ENCODE peak calls at places on chromosomes 4 and X, in eight cellular contexts. One of them, this sample, is unnamed.

GRCh38 chr4:167031534-167032156 is 202.6 kb downstream of the SPOCK3 start:
- DNase-seq in CD8-positive, alpha-beta memory T cell: no peak
- DNase-seq in cardiac fibroblast: peak
- DNase-seq in nephron progenitor cell: no peak
- DNase-seq in Caco-2: no peak
- DNase-seq in hypothalamus: no peak
- DNase-seq in NCI-H1092 treated with DMSO at 0.1 percent for 48 hours: no peak
- DNase-seq in ACHN: no peak
- DNase-seq in this sample: no peak

GRCh38 chr4:184811484-184812180 is 14.1 kb downstream of the ACSL1 start:
- DNase-seq in cardiac fibroblast: no peak
- DNase-seq in ACHN: no peak
- DNase-seq in NCI-H1092 treated with DMSO at 0.1 percent for 48 hours: no peak
- DNase-seq in hypothalamus: no peak
- DNase-seq in nephron progenitor cell: no peak
- DNase-seq in Caco-2: no peak
- DNase-seq in CD8-positive, alpha-beta memory T cell: no peak
- DNase-seq in this sample: peak

GRCh38 chr4:7487998-7488671 is 53.4 kb upstream of the PSAPL1 start:
- DNase-seq in nephron progenitor cell: no peak
- DNase-seq in NCI-H1092 treated with DMSO at 0.1 percent for 48 hours: no peak
- DNase-seq in ACHN: no peak
- DNase-seq in cardiac fibroblast: no peak
- DNase-seq in hypothalamus: no peak
- DNase-seq in CD8-positive, alpha-beta memory T cell: no peak
- DNase-seq in Caco-2: no peak
- DNase-seq in this sample: no peak

GRCh38 chr4:69196209-69196965 is 18.2 kb downstream of the UGT2B11 start:
- DNase-seq in ACHN: no peak
- DNase-seq in hypothalamus: no peak
- DNase-seq in NCI-H1092 treated with DMSO at 0.1 percent for 48 hours: no peak
- DNase-seq in cardiac fibroblast: no peak
- DNase-seq in nephron progenitor cell: no peak
- DNase-seq in Caco-2: no peak
- DNase-seq in CD8-positive, alpha-beta memory T cell: no peak
- DNase-seq in this sample: no peak

GRCh38 chrX:41526925-41527324 is 79.8 kb downstream of the NYX start:
- DNase-seq in CD8-positive, alpha-beta memory T cell: no peak
- DNase-seq in Caco-2: no peak
- DNase-seq in cardiac fibroblast: peak
- DNase-seq in hypothalamus: no peak
- DNase-seq in ACHN: peak
- DNase-seq in nephron progenitor cell: no peak
- DNase-seq in NCI-H1092 treated with DMSO at 0.1 percent for 48 hours: no peak
- DNase-seq in this sample: no peak

GRCh38 chr4:77199276-77199675 is 42.3 kb downstream of the CCNG2 start:
- DNase-seq in CD8-positive, alpha-beta memory T cell: no peak
- DNase-seq in hypothalamus: no peak
- DNase-seq in Caco-2: no peak
- DNase-seq in nephron progenitor cell: no peak
- DNase-seq in NCI-H1092 treated with DMSO at 0.1 percent for 48 hours: no peak
- DNase-seq in cardiac fibroblast: no peak
- DNase-seq in ACHN: no peak
- DNase-seq in this sample: no peak

GRCh38 chr4:48720459-48720858 is 59.6 kb downstream of the FRYL start:
- DNase-seq in Caco-2: no peak
- DNase-seq in ACHN: no peak
- DNase-seq in CD8-positive, alpha-beta memory T cell: no peak
- DNase-seq in hypothalamus: no peak
- DNase-seq in cardiac fibroblast: no peak
- DNase-seq in nephron progenitor cell: no peak
- DNase-seq in NCI-H1092 treated with DMSO at 0.1 percent for 48 hours: no peak
- DNase-seq in this sample: no peak

GRCh38 chr4:109730294-109731051 is 603 bp upstream of the PLA2G12A start:
- DNase-seq in NCI-H1092 treated with DMSO at 0.1 percent for 48 hours: no peak
- DNase-seq in ACHN: peak
- DNase-seq in cardiac fibroblast: peak
- DNase-seq in CD8-positive, alpha-beta memory T cell: no peak
- DNase-seq in nephron progenitor cell: peak
- DNase-seq in hypothalamus: peak
- DNase-seq in Caco-2: no peak
- DNase-seq in this sample: peak

GRCh38 chrX:65926095-65927019 is 113.5 kb downstream of the VSIG4 start:
- DNase-seq in cardiac fibroblast: no peak
- DNase-seq in CD8-positive, alpha-beta memory T cell: peak
- DNase-seq in NCI-H1092 treated with DMSO at 0.1 percent for 48 hours: no peak
- DNase-seq in hypothalamus: no peak
- DNase-seq in Caco-2: no peak
- DNase-seq in ACHN: no peak
- DNase-seq in nephron progenitor cell: no peak
- DNase-seq in this sample: no peak

GRCh38 chr4:134070174-134070573 is 131.4 kb downstream of the PABPC4L start:
- DNase-seq in CD8-positive, alpha-beta memory T cell: no peak
- DNase-seq in Caco-2: no peak
- DNase-seq in cardiac fibroblast: no peak
- DNase-seq in ACHN: no peak
- DNase-seq in NCI-H1092 treated with DMSO at 0.1 percent for 48 hours: no peak
- DNase-seq in nephron progenitor cell: no peak
- DNase-seq in hypothalamus: no peak
- DNase-seq in this sample: no peak

GRCh38 chr4:188372856-188373255 is 233.6 kb downstream of the TRIML1 start:
- DNase-seq in ACHN: peak
- DNase-seq in hypothalamus: no peak
- DNase-seq in CD8-positive, alpha-beta memory T cell: no peak
- DNase-seq in Caco-2: peak
- DNase-seq in cardiac fibroblast: peak
- DNase-seq in nephron progenitor cell: no peak
- DNase-seq in NCI-H1092 treated with DMSO at 0.1 percent for 48 hours: peak
- DNase-seq in this sample: no peak

GRCh38 chr4:25172964-25173917 is 13.0 kb upstream of the SEPSECS start:
- DNase-seq in Caco-2: no peak
- DNase-seq in hypothalamus: no peak
- DNase-seq in ACHN: peak
- DNase-seq in nephron progenitor cell: no peak
- DNase-seq in CD8-positive, alpha-beta memory T cell: no peak
- DNase-seq in cardiac fibroblast: peak
- DNase-seq in NCI-H1092 treated with DMSO at 0.1 percent for 48 hours: no peak
- DNase-seq in this sample: no peak

GRCh38 chr4:189436207-189436606 is 504.5 kb upstream of the FRG1 start:
- DNase-seq in ACHN: no peak
- DNase-seq in cardiac fibroblast: no peak
- DNase-seq in nephron progenitor cell: no peak
- DNase-seq in NCI-H1092 treated with DMSO at 0.1 percent for 48 hours: no peak
- DNase-seq in CD8-positive, alpha-beta memory T cell: no peak
- DNase-seq in Caco-2: peak
- DNase-seq in hypothalamus: no peak
- DNase-seq in this sample: no peak

GRCh38 chrX:56932106-56932505 is 63.2 kb downstream of the SPIN3 start:
- DNase-seq in nephron progenitor cell: no peak
- DNase-seq in cardiac fibroblast: no peak
- DNase-seq in CD8-positive, alpha-beta memory T cell: no peak
- DNase-seq in NCI-H1092 treated with DMSO at 0.1 percent for 48 hours: no peak
- DNase-seq in ACHN: no peak
- DNase-seq in Caco-2: no peak
- DNase-seq in hypothalamus: no peak
- DNase-seq in this sample: no peak

GRCh38 chrX:56233682-56234081 is 1.5 kb downstream of the KLF8 start:
- DNase-seq in nephron progenitor cell: peak
- DNase-seq in CD8-positive, alpha-beta memory T cell: no peak
- DNase-seq in NCI-H1092 treated with DMSO at 0.1 percent for 48 hours: no peak
- DNase-seq in Caco-2: no peak
- DNase-seq in cardiac fibroblast: peak
- DNase-seq in ACHN: peak
- DNase-seq in hypothalamus: no peak
- DNase-seq in this sample: peak

GRCh38 chr4:89123418-89123817 is 12.1 kb downstream of the TIGD2 start:
- DNase-seq in Caco-2: peak
- DNase-seq in NCI-H1092 treated with DMSO at 0.1 percent for 48 hours: no peak
- DNase-seq in hypothalamus: no peak
- DNase-seq in nephron progenitor cell: no peak
- DNase-seq in cardiac fibroblast: no peak
- DNase-seq in ACHN: no peak
- DNase-seq in CD8-positive, alpha-beta memory T cell: no peak
- DNase-seq in this sample: no peak

GRCh38 chrX:29890004-29890403 is 325.4 kb upstream of the MAGEB2 start:
- DNase-seq in Caco-2: no peak
- DNase-seq in CD8-positive, alpha-beta memory T cell: no peak
- DNase-seq in NCI-H1092 treated with DMSO at 0.1 percent for 48 hours: no peak
- DNase-seq in ACHN: no peak
- DNase-seq in cardiac fibroblast: peak
- DNase-seq in hypothalamus: no peak
- DNase-seq in nephron progenitor cell: no peak
- DNase-seq in this sample: no peak

GRCh38 chr4:177265729-177266128 is 43.9 kb upstream of the NEIL3 start:
- DNase-seq in cardiac fibroblast: no peak
- DNase-seq in ACHN: no peak
- DNase-seq in Caco-2: no peak
- DNase-seq in nephron progenitor cell: no peak
- DNase-seq in NCI-H1092 treated with DMSO at 0.1 percent for 48 hours: no peak
- DNase-seq in hypothalamus: no peak
- DNase-seq in CD8-positive, alpha-beta memory T cell: no peak
- DNase-seq in this sample: no peak

GRCh38 chr4:6724461-6725111 is 8.6 kb downstream of the BLOC1S4 start:
- DNase-seq in ACHN: no peak
- DNase-seq in cardiac fibroblast: peak
- DNase-seq in CD8-positive, alpha-beta memory T cell: no peak
- DNase-seq in NCI-H1092 treated with DMSO at 0.1 percent for 48 hours: no peak
- DNase-seq in hypothalamus: no peak
- DNase-seq in nephron progenitor cell: no peak
- DNase-seq in Caco-2: no peak
- DNase-seq in this sample: no peak

GRCh38 chr4:148055844-148056243 is 324.0 kb downstream of the ARHGAP10 start:
- DNase-seq in hypothalamus: no peak
- DNase-seq in CD8-positive, alpha-beta memory T cell: no peak
- DNase-seq in nephron progenitor cell: no peak
- DNase-seq in ACHN: no peak
- DNase-seq in Caco-2: no peak
- DNase-seq in NCI-H1092 treated with DMSO at 0.1 percent for 48 hours: no peak
- DNase-seq in cardiac fibroblast: no peak
- DNase-seq in this sample: no peak

GRCh38 chr4:102234243-102234838 is 110.9 kb downstream of the SLC39A8 start:
- DNase-seq in NCI-H1092 treated with DMSO at 0.1 percent for 48 hours: no peak
- DNase-seq in hypothalamus: no peak
- DNase-seq in ACHN: no peak
- DNase-seq in cardiac fibroblast: no peak
- DNase-seq in Caco-2: no peak
- DNase-seq in nephron progenitor cell: no peak
- DNase-seq in CD8-positive, alpha-beta memory T cell: no peak
- DNase-seq in this sample: no peak

GRCh38 chrX:54540289-54540688 is 10.3 kb downstream of the GNL3L start:
- DNase-seq in hypothalamus: no peak
- DNase-seq in nephron progenitor cell: no peak
- DNase-seq in CD8-positive, alpha-beta memory T cell: no peak
- DNase-seq in Caco-2: peak
- DNase-seq in ACHN: peak
- DNase-seq in cardiac fibroblast: peak
- DNase-seq in NCI-H1092 treated with DMSO at 0.1 percent for 48 hours: no peak
- DNase-seq in this sample: no peak

GRCh38 chr4:89704651-89705395 is 132.1 kb downstream of the SNCA start:
- DNase-seq in Caco-2: no peak
- DNase-seq in NCI-H1092 treated with DMSO at 0.1 percent for 48 hours: peak
- DNase-seq in cardiac fibroblast: no peak
- DNase-seq in nephron progenitor cell: no peak
- DNase-seq in CD8-positive, alpha-beta memory T cell: no peak
- DNase-seq in ACHN: no peak
- DNase-seq in hypothalamus: no peak
- DNase-seq in this sample: no peak

GRCh38 chr4:2570551-2571222 is 34.2 kb downstream of the FAM193A start:
- DNase-seq in cardiac fibroblast: no peak
- DNase-seq in ACHN: no peak
- DNase-seq in CD8-positive, alpha-beta memory T cell: peak
- DNase-seq in NCI-H1092 treated with DMSO at 0.1 percent for 48 hours: no peak
- DNase-seq in hypothalamus: no peak
- DNase-seq in nephron progenitor cell: no peak
- DNase-seq in Caco-2: no peak
- DNase-seq in this sample: no peak

GRCh38 chrX:16822723-16823122 is 36.5 kb downstream of the TXLNG start:
- DNase-seq in cardiac fibroblast: peak
- DNase-seq in NCI-H1092 treated with DMSO at 0.1 percent for 48 hours: no peak
- DNase-seq in CD8-positive, alpha-beta memory T cell: no peak
- DNase-seq in Caco-2: no peak
- DNase-seq in hypothalamus: no peak
- DNase-seq in nephron progenitor cell: no peak
- DNase-seq in ACHN: no peak
- DNase-seq in this sample: no peak

GRCh38 chrX:48703642-48704481 is 7.3 kb downstream of the SUV39H1 start:
- DNase-seq in CD8-positive, alpha-beta memory T cell: no peak
- DNase-seq in cardiac fibroblast: peak
- DNase-seq in NCI-H1092 treated with DMSO at 0.1 percent for 48 hours: no peak
- DNase-seq in hypothalamus: no peak
- DNase-seq in nephron progenitor cell: no peak
- DNase-seq in Caco-2: peak
- DNase-seq in ACHN: no peak
- DNase-seq in this sample: no peak

GRCh38 chr4:141713771-141714445 is 77.5 kb downstream of the IL15 start:
- DNase-seq in cardiac fibroblast: peak
- DNase-seq in hypothalamus: no peak
- DNase-seq in ACHN: peak
- DNase-seq in NCI-H1092 treated with DMSO at 0.1 percent for 48 hours: no peak
- DNase-seq in Caco-2: no peak
- DNase-seq in nephron progenitor cell: no peak
- DNase-seq in CD8-positive, alpha-beta memory T cell: no peak
- DNase-seq in this sample: no peak

GRCh38 chrX:83469551-83469950 is 38.5 kb upstream of the POU3F4 start:
- DNase-seq in cardiac fibroblast: no peak
- DNase-seq in ACHN: peak
- DNase-seq in CD8-positive, alpha-beta memory T cell: no peak
- DNase-seq in hypothalamus: no peak
- DNase-seq in nephron progenitor cell: peak
- DNase-seq in NCI-H1092 treated with DMSO at 0.1 percent for 48 hours: peak
- DNase-seq in Caco-2: peak
- DNase-seq in this sample: no peak

GRCh38 chr4:116023049-116023448 is 909.6 kb upstream of the NDST4 start:
- DNase-seq in ACHN: no peak
- DNase-seq in hypothalamus: no peak
- DNase-seq in Caco-2: no peak
- DNase-seq in nephron progenitor cell: no peak
- DNase-seq in NCI-H1092 treated with DMSO at 0.1 percent for 48 hours: no peak
- DNase-seq in cardiac fibroblast: no peak
- DNase-seq in CD8-positive, alpha-beta memory T cell: no peak
- DNase-seq in this sample: no peak

GRCh38 chrX:13646154-13646549 is 6.8 kb upstream of the TCEANC start:
- DNase-seq in CD8-positive, alpha-beta memory T cell: no peak
- DNase-seq in NCI-H1092 treated with DMSO at 0.1 percent for 48 hours: peak
- DNase-seq in ACHN: peak
- DNase-seq in Caco-2: peak
- DNase-seq in nephron progenitor cell: peak
- DNase-seq in cardiac fibroblast: peak
- DNase-seq in hypothalamus: no peak
- DNase-seq in this sample: peak

GRCh38 chr4:140109626-140110213 is 44.3 kb downstream of the MAML3 start:
- DNase-seq in ACHN: no peak
- DNase-seq in NCI-H1092 treated with DMSO at 0.1 percent for 48 hours: peak
- DNase-seq in cardiac fibroblast: no peak
- DNase-seq in CD8-positive, alpha-beta memory T cell: no peak
- DNase-seq in hypothalamus: no peak
- DNase-seq in Caco-2: no peak
- DNase-seq in nephron progenitor cell: peak
- DNase-seq in this sample: no peak

GRCh38 chr4:13933163-13933562 is 305.6 kb upstream of the BOD1L1 start:
- DNase-seq in Caco-2: no peak
- DNase-seq in cardiac fibroblast: peak
- DNase-seq in nephron progenitor cell: no peak
- DNase-seq in CD8-positive, alpha-beta memory T cell: no peak
- DNase-seq in ACHN: no peak
- DNase-seq in hypothalamus: no peak
- DNase-seq in NCI-H1092 treated with DMSO at 0.1 percent for 48 hours: no peak
- DNase-seq in this sample: no peak

This sample was measured in right cardiac atrium.